ENCODE peak calls at places on chromosomes 6 and 20, in four cellular contexts. B, T, L and R are unnamed samples.

GRCh38 chr20:33470866-33471265 is 19.0 kb upstream of the CBFA2T2 start:
- DNase-seq in L (no peak), T (no peak), B (no peak), R (no peak)

GRCh38 chr6:54267798-54268197 is 40.4 kb upstream of the TINAG start:
- DNase-seq in T (no peak), B (peak; percentile 67), L (no peak), R (peak; percentile 33)

GRCh38 chr6:163249651-163250101 is 164.8 kb upstream of the QKI start:
- DNase-seq in B (no peak), L (no peak), T (no peak), R (no peak)

GRCh38 chr6:21992178-21992967 is 304.5 kb downstream of the PRL start:
- DNase-seq in T (no peak), L (no peak), B (no peak), R (no peak)

GRCh38 chr6:163710552-163710951 is 296.0 kb downstream of the QKI start:
- DNase-seq in L (no peak), B (no peak), T (no peak), R (no peak)

GRCh38 chr6:73314577-73315492 is 39.2 kb downstream of the DPPA5 start:
- DNase-seq in B (no peak), T (no peak), L (no peak), R (no peak)

GRCh38 chr6:163429858-163430448 is 15.4 kb downstream of the QKI start:
- DNase-seq in L (no peak), T (no peak), B (no peak), R (no peak)

GRCh38 chr6:25179051-25179778 is 100.0 kb upstream of the CARMIL1 start:
- DNase-seq in B (no peak), T (no peak), L (no peak), R (no peak)

GRCh38 chr6:16729183-16729696 is 32.0 kb downstream of the ATXN1 start:
- DNase-seq in L (no peak), T (no peak), B (peak; percentile 95), R (no peak)

GRCh38 chr6:77457720-77458349 is 5.5 kb downstream of the HTR1B start:
- DNase-seq in B (peak; percentile 45), L (no peak), T (no peak), R (peak; percentile 64)

GRCh38 chr6:5084787-5085637 is at the start of gene PPP1R3G:
- DNase-seq in L (no peak), B (no peak), T (no peak), R (no peak)

GRCh38 chr6:24524801-24525200 is 30.0 kb downstream of the ALDH5A1 start:
- DNase-seq in T (no peak), L (no peak), B (peak; percentile 33), R (peak; percentile 35)

DNA sequence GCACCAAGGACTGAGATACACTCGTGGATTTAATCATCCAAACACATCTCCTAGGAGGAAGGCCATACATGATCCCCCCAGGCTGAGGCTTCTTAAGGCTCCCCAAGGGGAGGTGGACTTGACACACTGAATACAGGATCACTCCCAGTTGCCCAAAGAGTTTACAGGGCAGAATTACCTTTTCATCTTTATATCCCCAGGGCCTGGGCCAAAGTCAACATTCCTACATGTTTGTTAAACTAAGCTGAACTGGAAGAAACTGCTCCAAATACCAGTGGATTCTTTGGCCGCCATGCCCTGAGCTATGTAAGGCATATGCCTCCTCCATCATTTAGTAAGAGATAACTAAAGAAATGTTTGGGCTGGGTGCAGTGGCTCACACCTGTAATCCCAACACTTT is 22.2 kb upstream of the SERPINB1 start:
- DNase-seq in B (peak; percentile 54), L (no peak), T (no peak), R (no peak)
- TF ChIP-seq SUZ12 in B (no peak), L (no peak), T (no peak), R (no peak)

DNA sequence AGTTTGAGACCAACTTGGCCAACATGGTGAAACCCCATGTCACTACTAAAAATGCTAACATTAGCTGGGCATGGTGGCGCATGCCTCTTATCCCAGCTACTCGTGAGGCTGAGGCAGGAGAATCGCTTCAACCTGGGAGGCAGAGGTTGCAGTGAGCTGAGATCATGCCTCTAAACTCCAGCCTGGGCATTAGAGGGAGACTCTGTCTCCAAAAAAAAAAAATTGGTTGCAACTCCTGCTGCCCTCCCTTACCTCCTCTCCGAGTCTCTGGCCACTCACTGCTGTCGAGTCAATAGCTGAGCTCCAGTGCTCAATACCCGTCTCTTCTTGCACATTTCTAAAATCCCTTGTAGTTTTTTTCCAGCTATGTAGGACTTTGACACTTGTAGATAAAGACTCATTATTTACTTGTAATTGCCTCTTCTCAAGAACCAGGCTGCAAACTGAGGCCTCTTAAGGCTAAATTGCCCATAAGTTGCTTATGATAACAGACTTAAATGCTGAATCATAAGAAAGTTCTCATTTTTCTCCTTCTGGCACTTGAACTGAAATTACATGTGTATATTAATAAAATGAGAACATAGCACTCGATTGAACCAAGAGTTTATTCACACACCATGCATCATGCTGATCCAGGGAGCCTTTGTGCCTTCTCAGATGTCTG is 13.8 kb downstream of the HECA start:
- DNase-seq in L (no peak), B (no peak), T (no peak), R (no peak)
- TF ChIP-seq YY1 in L (no peak), B (no peak), T (no peak), R (no peak)

GRCh38 chr20:709864-710761 is 34.5 kb upstream of the SCRT2 start:
- DNase-seq in T (no peak), L (no peak), B (no peak), R (no peak)

GRCh38 chr20:708956-709355 is 33.4 kb upstream of the SCRT2 start:
- DNase-seq in B (no peak), L (no peak), T (no peak), R (no peak)

GRCh38 chr20:710762-711120 is 35.1 kb upstream of the SCRT2 start:
- DNase-seq in L (no peak), T (no peak), B (no peak), R (no peak)

GRCh38 chr20:707711-708110 is 32.1 kb upstream of the SCRT2 start:
- DNase-seq in T (no peak), B (no peak), L (no peak), R (no peak)

GRCh38 chr20:709421-709820 is 33.8 kb upstream of the SCRT2 start:
- DNase-seq in B (no peak), L (no peak), T (no peak), R (no peak)
- H3K9me3 ChIP-seq in B (peaks cover 8% of the 10 kb centered on the region), L (no peaks in the 10 kb centered on the region), T (peaks cover 8% of the 10 kb centered on the region), R (peaks cover 24% of the 10 kb centered on the region)

DNA sequence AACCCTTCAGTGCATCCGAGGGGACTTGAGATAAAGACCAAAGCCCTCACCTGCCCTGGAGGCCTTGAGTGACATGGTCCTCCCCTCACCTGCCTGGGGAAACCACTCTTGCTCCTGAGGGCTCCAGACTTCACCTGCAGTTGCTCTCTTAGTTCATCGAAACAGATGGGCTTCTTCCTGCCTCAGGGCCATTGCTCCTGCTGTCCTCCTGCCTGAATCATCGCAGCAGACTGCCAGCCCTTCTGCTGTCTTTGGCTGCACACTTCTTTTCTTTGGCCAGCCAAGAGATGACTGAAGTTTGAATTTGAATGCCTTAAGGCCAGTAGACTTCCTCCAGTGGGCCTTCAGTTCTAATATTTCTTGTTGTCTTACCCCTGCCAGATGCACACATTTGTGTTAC is 56.6 kb upstream of the SGK1 start:
- DNase-seq in L (no peak), B (no peak), T (no peak), R (no peak)
- TF ChIP-seq SUZ12 in L (no peak), B (no peak), T (no peak), R (no peak)

GRCh38 chr20:63085087-63085861 is 78.5 kb upstream of the BHLHE23 start:
- DNase-seq in T (no peak), B (no peak), L (no peak), R (no peak)
- TF ChIP-seq YY1 in T (no peak), B (no peak), L (no peak), R (no peak)

GRCh38 chr6:140752234-140752633 is 1377.8 kb upstream of the CITED2 start:
- DNase-seq in L (no peak), T (no peak), B (no peak), R (no peak)

GRCh38 chr6:140744648-140745320 is 1370.3 kb upstream of the CITED2 start:
- DNase-seq in T (no peak), B (no peak), L (no peak), R (no peak)

DNA sequence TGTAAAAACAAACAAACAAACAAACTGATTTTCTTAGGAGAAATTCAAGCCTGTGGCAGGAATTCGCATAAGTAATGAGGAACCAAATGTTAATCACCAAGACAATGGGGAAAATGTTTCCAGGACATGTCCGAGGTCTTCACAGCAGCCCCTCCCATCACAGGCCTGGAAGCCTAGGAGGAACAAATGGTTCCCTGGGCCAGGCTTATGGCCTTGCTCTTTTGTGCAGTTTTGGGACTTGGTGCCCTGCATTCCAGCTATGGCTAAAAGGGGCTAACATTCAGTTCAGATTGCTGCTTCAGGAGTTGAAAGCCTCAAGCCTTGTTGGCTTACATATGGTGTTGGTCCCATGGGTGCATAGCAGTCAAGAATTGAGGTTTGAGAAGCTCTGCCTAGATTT is 1372.7 kb upstream of the CITED2 start:
- DNase-seq in T (no peak), B (no peak), L (no peak), R (no peak)
- H3K9me3 ChIP-seq in T (peaks cover 24% of the 10 kb centered on the region), B (peaks cover 83% of the 10 kb centered on the region), L (no peaks in the 10 kb centered on the region), R (peaks cover 15% of the 10 kb centered on the region)

GRCh38 chr6:122530440-122531046 is 58.9 kb upstream of the SERINC1 start:
- DNase-seq in B (peak; percentile 69), L (peak; percentile 27), T (peak; percentile 15), R (peak; percentile 44)
- TF ChIP-seq SUZ12 in B (no peak), L (no peak), T (no peak), R (no peak)

GRCh38 chr20:14561733-14562132 is 224.3 kb upstream of the FLRT3 start:
- DNase-seq in T (no peak), L (no peak), B (no peak), R (no peak)
- TF ChIP-seq YY1 in T (no peak), L (no peak), B (no peak), R (no peak)

GRCh38 chr20:57076951-57077350 is 189.5 kb downstream of the BMP7 start:
- DNase-seq in T (no peak), B (no peak), L (no peak), R (no peak)
- H3K9me3 ChIP-seq in T (peaks cover 5% of the 10 kb centered on the region), B (peaks cover 19% of the 10 kb centered on the region), L (no peaks in the 10 kb centered on the region), R (peaks cover 42% of the 10 kb centered on the region)